ENCODE peak calls at places on chromosome 5, in seven cellular contexts. One of them, this sample, is unnamed.

GRCh38 chr5:152464048-152464447 is 59.0 kb upstream of the NMUR2 start:
- DNase-seq in HepG2: no peak
- DNase-seq in upper lobe of left lung: no peak
- DNase-seq in H1: no peak
- DNase-seq in stomach: no peak
- DNase-seq in transverse colon: no peak
- DNase-seq in K562: no peak
- DNase-seq in this sample: no peak

GRCh38 chr5:142922223-142922952 is 152.2 kb downstream of the ARHGAP26 start:
- DNase-seq in HepG2: peak
- DNase-seq in upper lobe of left lung: no peak
- DNase-seq in H1: no peak
- DNase-seq in stomach: no peak
- DNase-seq in transverse colon: no peak
- DNase-seq in K562: peak
- DNase-seq in this sample: no peak

GRCh38 chr5:6448622-6449464 is at the start of gene UBE2QL1:
- DNase-seq in HepG2: no peak
- DNase-seq in upper lobe of left lung: no peak
- DNase-seq in H1: peak
- DNase-seq in stomach: peak
- DNase-seq in transverse colon: peak
- DNase-seq in K562: peak
- DNase-seq in this sample: no peak

GRCh38 chr5:154384480-154385235 is 61.1 kb upstream of the SAP30L start:
- DNase-seq in HepG2: no peak
- DNase-seq in upper lobe of left lung: no peak
- DNase-seq in H1: no peak
- DNase-seq in stomach: no peak
- DNase-seq in transverse colon: peak
- DNase-seq in K562: no peak
- DNase-seq in this sample: no peak

GRCh38 chr5:111384220-111384619 is 128.1 kb downstream of the STARD4 start:
- DNase-seq in HepG2: no peak
- DNase-seq in upper lobe of left lung: no peak
- DNase-seq in H1: no peak
- DNase-seq in stomach: no peak
- DNase-seq in transverse colon: no peak
- DNase-seq in K562: no peak
- DNase-seq in this sample: no peak

GRCh38 chr5:107486489-107486888 is 184.2 kb downstream of the EFNA5 start:
- DNase-seq in HepG2: no peak
- DNase-seq in upper lobe of left lung: no peak
- DNase-seq in H1: no peak
- DNase-seq in stomach: no peak
- DNase-seq in transverse colon: no peak
- DNase-seq in K562: no peak
- DNase-seq in this sample: no peak

GRCh38 chr5:167355370-167355769 is 936.1 kb upstream of the WWC1 start:
- DNase-seq in HepG2: no peak
- DNase-seq in upper lobe of left lung: no peak
- DNase-seq in H1: no peak
- DNase-seq in stomach: no peak
- DNase-seq in transverse colon: no peak
- DNase-seq in K562: no peak
- DNase-seq in this sample: no peak

GRCh38 chr5:178304016-178304415 is 71.4 kb upstream of the PHYKPL start:
- DNase-seq in HepG2: no peak
- DNase-seq in upper lobe of left lung: no peak
- DNase-seq in H1: no peak
- DNase-seq in stomach: no peak
- DNase-seq in transverse colon: no peak
- DNase-seq in K562: no peak
- DNase-seq in this sample: peak

GRCh38 chr5:176656467-176656990 is 9.2 kb downstream of the TSPAN17 start:
- DNase-seq in HepG2: no peak
- DNase-seq in upper lobe of left lung: no peak
- DNase-seq in H1: no peak
- DNase-seq in stomach: no peak
- DNase-seq in transverse colon: no peak
- DNase-seq in K562: no peak
- DNase-seq in this sample: no peak

GRCh38 chr5:88691945-88692868 is 190.8 kb downstream of the MEF2C start:
- DNase-seq in HepG2: no peak
- DNase-seq in upper lobe of left lung: no peak
- DNase-seq in H1: peak
- DNase-seq in stomach: no peak
- DNase-seq in transverse colon: no peak
- DNase-seq in K562: no peak
- DNase-seq in this sample: no peak

GRCh38 chr5:162128117-162128516 is 60.5 kb downstream of the GABRG2 start:
- DNase-seq in HepG2: no peak
- DNase-seq in upper lobe of left lung: no peak
- DNase-seq in H1: peak
- DNase-seq in stomach: no peak
- DNase-seq in transverse colon: no peak
- DNase-seq in K562: no peak
- DNase-seq in this sample: no peak

GRCh38 chr5:43301653-43302091 is 11.5 kb downstream of the HMGCS1 start:
- DNase-seq in HepG2: no peak
- DNase-seq in upper lobe of left lung: no peak
- DNase-seq in H1: no peak
- DNase-seq in stomach: no peak
- DNase-seq in transverse colon: no peak
- DNase-seq in K562: peak
- DNase-seq in this sample: no peak

GRCh38 chr5:91937121-91937520 is 554.0 kb upstream of the ARRDC3 start:
- DNase-seq in HepG2: no peak
- DNase-seq in upper lobe of left lung: no peak
- DNase-seq in H1: no peak
- DNase-seq in stomach: no peak
- DNase-seq in transverse colon: no peak
- DNase-seq in K562: no peak
- DNase-seq in this sample: no peak

GRCh38 chr5:40401281-40401680 is 278.4 kb upstream of the PTGER4 start:
- DNase-seq in HepG2: no peak
- DNase-seq in upper lobe of left lung: no peak
- DNase-seq in H1: no peak
- DNase-seq in stomach: no peak
- DNase-seq in transverse colon: no peak
- DNase-seq in K562: no peak
- DNase-seq in this sample: no peak

GRCh38 chr5:61319388-61320146 is 12.5 kb upstream of the ZSWIM6 start:
- DNase-seq in HepG2: no peak
- DNase-seq in upper lobe of left lung: no peak
- DNase-seq in H1: peak
- DNase-seq in stomach: no peak
- DNase-seq in transverse colon: peak
- DNase-seq in K562: no peak
- DNase-seq in this sample: no peak

GRCh38 chr5:14946813-14947640 is 75.4 kb upstream of the ANKH start:
- DNase-seq in HepG2: peak
- DNase-seq in upper lobe of left lung: no peak
- DNase-seq in H1: no peak
- DNase-seq in stomach: peak
- DNase-seq in transverse colon: peak
- DNase-seq in K562: peak
- DNase-seq in this sample: no peak
- TF ChIP-seq CTCF in HepG2: peak
- TF ChIP-seq CTCF in upper lobe of left lung: peak
- TF ChIP-seq CTCF in H1: peak
- TF ChIP-seq CTCF in stomach: no peak
- TF ChIP-seq CTCF in transverse colon: peak
- TF ChIP-seq CTCF in K562: peak
- TF ChIP-seq CTCF in this sample: no peak

DNA sequence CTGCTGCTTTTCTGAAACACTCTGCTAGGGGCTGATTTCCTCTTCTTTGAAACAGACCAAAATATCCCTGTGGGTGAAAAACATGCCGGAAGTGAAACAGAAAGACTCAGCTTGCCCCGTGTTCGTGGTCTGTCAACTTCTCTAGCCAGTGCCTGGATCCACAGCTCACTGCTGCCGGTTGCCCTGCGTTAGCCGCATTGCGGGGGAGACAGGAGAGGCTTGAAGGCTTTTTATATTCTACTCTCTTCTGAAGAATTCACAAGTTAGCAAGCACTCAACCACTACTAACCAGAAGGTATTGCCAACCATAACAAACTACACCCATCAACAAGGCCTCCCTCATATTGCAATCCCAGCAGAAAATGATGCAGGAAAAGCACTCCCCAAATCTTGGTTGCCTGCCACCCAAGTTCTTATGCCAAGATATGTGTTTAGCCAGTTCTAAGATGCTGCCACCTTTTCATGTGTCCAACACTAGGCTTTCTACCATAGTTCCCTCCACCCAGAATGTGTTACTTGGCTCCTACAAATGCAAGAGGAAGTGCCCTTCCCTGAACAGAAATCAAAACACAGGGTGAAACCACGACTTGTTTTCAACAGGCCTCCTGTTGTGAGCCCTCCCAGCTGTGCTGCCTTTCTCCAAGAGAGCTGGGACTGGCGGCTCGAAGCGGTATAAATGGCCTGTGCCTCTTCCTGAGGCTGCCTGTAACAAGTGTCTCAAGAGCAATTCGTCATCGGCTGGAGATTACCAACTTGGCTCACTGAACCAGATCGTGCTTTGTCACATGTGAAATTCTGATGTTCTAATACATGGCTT is 128.9 kb downstream of the SNX18 start:
- DNase-seq in HepG2: no peak
- DNase-seq in upper lobe of left lung: peak
- DNase-seq in H1: peak
- DNase-seq in stomach: peak
- DNase-seq in transverse colon: peak
- DNase-seq in K562: no peak
- DNase-seq in this sample: peak
- TF ChIP-seq POLR2AphosphoS5 in HepG2: no peak
- TF ChIP-seq POLR2AphosphoS5 in upper lobe of left lung: peak
- TF ChIP-seq POLR2AphosphoS5 in H1: no peak
- TF ChIP-seq POLR2AphosphoS5 in stomach: no peak
- TF ChIP-seq POLR2AphosphoS5 in transverse colon: peak
- TF ChIP-seq POLR2AphosphoS5 in K562: no peak
- TF ChIP-seq POLR2AphosphoS5 in this sample: peak

GRCh38 chr5:67373518-67373917 is 176.9 kb upstream of the CD180 start:
- DNase-seq in HepG2: no peak
- DNase-seq in upper lobe of left lung: no peak
- DNase-seq in H1: no peak
- DNase-seq in stomach: no peak
- DNase-seq in transverse colon: no peak
- DNase-seq in K562: no peak
- DNase-seq in this sample: no peak

GRCh38 chr5:67377651-67378050 is 181.1 kb upstream of the CD180 start:
- DNase-seq in HepG2: no peak
- DNase-seq in upper lobe of left lung: no peak
- DNase-seq in H1: no peak
- DNase-seq in stomach: no peak
- DNase-seq in transverse colon: no peak
- DNase-seq in K562: no peak
- DNase-seq in this sample: no peak

GRCh38 chr5:67374378-67374777 is 177.8 kb upstream of the CD180 start:
- DNase-seq in HepG2: no peak
- DNase-seq in upper lobe of left lung: no peak
- DNase-seq in H1: no peak
- DNase-seq in stomach: no peak
- DNase-seq in transverse colon: no peak
- DNase-seq in K562: no peak
- DNase-seq in this sample: no peak

GRCh38 chr5:67372887-67373286 is 176.3 kb upstream of the CD180 start:
- DNase-seq in HepG2: no peak
- DNase-seq in upper lobe of left lung: no peak
- DNase-seq in H1: no peak
- DNase-seq in stomach: no peak
- DNase-seq in transverse colon: no peak
- DNase-seq in K562: no peak
- DNase-seq in this sample: no peak

DNA sequence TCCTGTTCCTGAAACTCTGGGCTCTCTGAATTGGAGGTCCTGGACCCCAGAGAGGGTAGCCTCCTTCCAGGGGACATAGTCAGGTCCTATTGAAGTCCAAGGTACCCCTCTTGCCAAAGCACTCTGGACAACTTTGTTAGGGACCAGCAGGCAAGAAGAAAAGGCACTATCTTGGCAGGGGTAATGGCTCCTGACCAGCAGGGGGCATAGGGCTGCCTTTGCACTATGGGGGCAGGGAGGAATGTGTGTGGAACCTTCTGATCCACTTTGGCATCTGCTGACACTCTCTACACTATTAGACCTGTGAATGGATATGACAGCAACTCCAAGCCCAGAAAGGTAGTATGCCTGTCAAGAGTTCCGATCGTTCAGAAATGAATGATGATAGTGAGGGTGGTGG is 179.0 kb upstream of the CD180 start:
- DNase-seq in HepG2: no peak
- DNase-seq in upper lobe of left lung: no peak
- DNase-seq in H1: no peak
- DNase-seq in stomach: no peak
- DNase-seq in transverse colon: no peak
- DNase-seq in K562: peak
- DNase-seq in this sample: no peak
- TF ChIP-seq CTCF in HepG2: peak
- TF ChIP-seq CTCF in upper lobe of left lung: no peak
- TF ChIP-seq CTCF in H1: no peak
- TF ChIP-seq CTCF in stomach: no peak
- TF ChIP-seq CTCF in transverse colon: no peak
- TF ChIP-seq CTCF in K562: peak
- TF ChIP-seq CTCF in this sample: no peak

GRCh38 chr5:179694561-179694960 is 4.2 kb upstream of the CANX start:
- DNase-seq in HepG2: no peak
- DNase-seq in upper lobe of left lung: no peak
- DNase-seq in H1: no peak
- DNase-seq in stomach: no peak
- DNase-seq in transverse colon: no peak
- DNase-seq in K562: no peak
- DNase-seq in this sample: no peak

GRCh38 chr5:179698935-179699639 is at the start of gene CANX:
- DNase-seq in HepG2: no peak
- DNase-seq in upper lobe of left lung: no peak
- DNase-seq in H1: no peak
- DNase-seq in stomach: no peak
- DNase-seq in transverse colon: no peak
- DNase-seq in K562: peak
- DNase-seq in this sample: no peak

GRCh38 chr5:179697993-179698934 is 503 bp upstream of the CANX start:
- DNase-seq in HepG2: peak
- DNase-seq in upper lobe of left lung: peak
- DNase-seq in H1: peak
- DNase-seq in stomach: peak
- DNase-seq in transverse colon: peak
- DNase-seq in K562: peak
- DNase-seq in this sample: peak

GRCh38 chr5:179696605-179697004 is 2.2 kb upstream of the CANX start:
- DNase-seq in HepG2: no peak
- DNase-seq in upper lobe of left lung: no peak
- DNase-seq in H1: no peak
- DNase-seq in stomach: no peak
- DNase-seq in transverse colon: no peak
- DNase-seq in K562: no peak
- DNase-seq in this sample: no peak

DNA sequence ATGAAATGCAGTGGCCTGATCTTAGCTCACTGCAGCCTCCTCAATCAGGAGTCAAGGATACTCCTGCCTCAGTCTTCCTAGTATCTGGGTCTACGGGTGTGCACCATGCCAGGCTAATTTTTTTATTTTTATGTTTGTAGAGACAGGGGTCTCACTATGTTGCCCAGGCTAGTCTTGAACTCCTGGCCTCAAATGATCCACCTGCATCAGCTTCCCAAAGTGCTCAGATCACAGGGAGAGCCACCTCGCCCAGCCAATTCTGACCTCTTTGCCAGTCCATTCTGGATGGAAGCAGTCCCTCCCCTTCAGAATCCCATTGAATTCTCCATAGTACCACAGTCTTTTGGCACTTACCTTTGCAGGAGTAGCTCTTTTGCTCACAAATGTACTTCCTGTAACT is 1.7 kb upstream of the CANX start:
- DNase-seq in HepG2: no peak
- DNase-seq in upper lobe of left lung: no peak
- DNase-seq in H1: no peak
- DNase-seq in stomach: no peak
- DNase-seq in transverse colon: no peak
- DNase-seq in K562: no peak
- DNase-seq in this sample: peak
- TF ChIP-seq POLR2AphosphoS5 in HepG2: no peak
- TF ChIP-seq POLR2AphosphoS5 in upper lobe of left lung: no peak
- TF ChIP-seq POLR2AphosphoS5 in H1: no peak
- TF ChIP-seq POLR2AphosphoS5 in stomach: no peak
- TF ChIP-seq POLR2AphosphoS5 in transverse colon: no peak
- TF ChIP-seq POLR2AphosphoS5 in K562: no peak
- TF ChIP-seq POLR2AphosphoS5 in this sample: no peak

This sample was measured in sigmoid colon.